ENCODE peak calls at places on chromosomes 2 and 18, in ten cellular contexts. One of them, this sample, is unnamed.

GRCh38 chr2:65164379-65165023 is 34.6 kb upstream of the RAB1A start:
- DNase-seq in HFFc6: no peak
- DNase-seq in NAMALWA: no peak
- DNase-seq in naive thymus-derived CD8-positive, alpha-beta T cell: no peak
- DNase-seq in NCI-H774: no peak
- DNase-seq in astrocyte: peak
- DNase-seq in gastrocnemius medialis: no peak
- DNase-seq in stimulated activated CD4-positive, alpha-beta T cell treated with anti-CD3 and anti-CD28 coated beads, TNF-alpha, amount 100 ng/mL, for 24 hours: no peak
- DNase-seq in CD8-positive, alpha-beta memory T cell: no peak
- DNase-seq in M059J: no peak
- DNase-seq in this sample: no peak

GRCh38 chr2:12854001-12854530 is 137.3 kb downstream of the TRIB2 start:
- DNase-seq in HFFc6: no peak
- DNase-seq in NAMALWA: no peak
- DNase-seq in naive thymus-derived CD8-positive, alpha-beta T cell: peak
- DNase-seq in NCI-H774: no peak
- DNase-seq in astrocyte: no peak
- DNase-seq in gastrocnemius medialis: no peak
- DNase-seq in stimulated activated CD4-positive, alpha-beta T cell treated with anti-CD3 and anti-CD28 coated beads, TNF-alpha, amount 100 ng/mL, for 24 hours: no peak
- DNase-seq in CD8-positive, alpha-beta memory T cell: no peak
- DNase-seq in M059J: no peak
- DNase-seq in this sample: no peak

GRCh38 chr18:8176554-8176953 is 432.7 kb upstream of the RAB12 start:
- DNase-seq in HFFc6: no peak
- DNase-seq in NAMALWA: no peak
- DNase-seq in naive thymus-derived CD8-positive, alpha-beta T cell: no peak
- DNase-seq in NCI-H774: no peak
- DNase-seq in astrocyte: no peak
- DNase-seq in gastrocnemius medialis: no peak
- DNase-seq in stimulated activated CD4-positive, alpha-beta T cell treated with anti-CD3 and anti-CD28 coated beads, TNF-alpha, amount 100 ng/mL, for 24 hours: no peak
- DNase-seq in CD8-positive, alpha-beta memory T cell: no peak
- DNase-seq in M059J: peak
- DNase-seq in this sample: no peak

GRCh38 chr2:71156531-71156930 is 26.1 kb downstream of the MPHOSPH10 start:
- DNase-seq in HFFc6: no peak
- DNase-seq in NAMALWA: peak
- DNase-seq in naive thymus-derived CD8-positive, alpha-beta T cell: no peak
- DNase-seq in NCI-H774: no peak
- DNase-seq in astrocyte: no peak
- DNase-seq in gastrocnemius medialis: no peak
- DNase-seq in stimulated activated CD4-positive, alpha-beta T cell treated with anti-CD3 and anti-CD28 coated beads, TNF-alpha, amount 100 ng/mL, for 24 hours: no peak
- DNase-seq in CD8-positive, alpha-beta memory T cell: no peak
- DNase-seq in M059J: peak
- DNase-seq in this sample: no peak

GRCh38 chr2:96163768-96164429 is 18.7 kb upstream of the DUSP2 start:
- DNase-seq in HFFc6: no peak
- DNase-seq in NAMALWA: peak
- DNase-seq in naive thymus-derived CD8-positive, alpha-beta T cell: peak
- DNase-seq in NCI-H774: no peak
- DNase-seq in astrocyte: no peak
- DNase-seq in gastrocnemius medialis: no peak
- DNase-seq in stimulated activated CD4-positive, alpha-beta T cell treated with anti-CD3 and anti-CD28 coated beads, TNF-alpha, amount 100 ng/mL, for 24 hours: peak
- DNase-seq in CD8-positive, alpha-beta memory T cell: peak
- DNase-seq in M059J: no peak
- DNase-seq in this sample: peak

GRCh38 chr2:66494708-66495107 is 59.8 kb downstream of the MEIS1 start:
- DNase-seq in HFFc6: peak
- DNase-seq in NAMALWA: no peak
- DNase-seq in naive thymus-derived CD8-positive, alpha-beta T cell: no peak
- DNase-seq in NCI-H774: no peak
- DNase-seq in astrocyte: peak
- DNase-seq in gastrocnemius medialis: peak
- DNase-seq in stimulated activated CD4-positive, alpha-beta T cell treated with anti-CD3 and anti-CD28 coated beads, TNF-alpha, amount 100 ng/mL, for 24 hours: no peak
- DNase-seq in CD8-positive, alpha-beta memory T cell: no peak
- DNase-seq in M059J: peak
- DNase-seq in this sample: no peak

GRCh38 chr2:7621018-7621814 is 704.0 kb downstream of the RNF144A start:
- DNase-seq in HFFc6: no peak
- DNase-seq in NAMALWA: no peak
- DNase-seq in naive thymus-derived CD8-positive, alpha-beta T cell: no peak
- DNase-seq in NCI-H774: no peak
- DNase-seq in astrocyte: no peak
- DNase-seq in gastrocnemius medialis: no peak
- DNase-seq in stimulated activated CD4-positive, alpha-beta T cell treated with anti-CD3 and anti-CD28 coated beads, TNF-alpha, amount 100 ng/mL, for 24 hours: no peak
- DNase-seq in CD8-positive, alpha-beta memory T cell: no peak
- DNase-seq in M059J: no peak
- DNase-seq in this sample: no peak

GRCh38 chr2:118980022-118980421 is 38.0 kb downstream of the MARCO start:
- DNase-seq in HFFc6: no peak
- DNase-seq in NAMALWA: no peak
- DNase-seq in naive thymus-derived CD8-positive, alpha-beta T cell: no peak
- DNase-seq in NCI-H774: no peak
- DNase-seq in astrocyte: no peak
- DNase-seq in gastrocnemius medialis: no peak
- DNase-seq in stimulated activated CD4-positive, alpha-beta T cell treated with anti-CD3 and anti-CD28 coated beads, TNF-alpha, amount 100 ng/mL, for 24 hours: no peak
- DNase-seq in CD8-positive, alpha-beta memory T cell: no peak
- DNase-seq in M059J: no peak
- DNase-seq in this sample: no peak

GRCh38 chr2:221529943-221530652 is 42.0 kb downstream of the EPHA4 start:
- DNase-seq in HFFc6: peak
- DNase-seq in NAMALWA: no peak
- DNase-seq in naive thymus-derived CD8-positive, alpha-beta T cell: no peak
- DNase-seq in NCI-H774: peak
- DNase-seq in astrocyte: peak
- DNase-seq in gastrocnemius medialis: no peak
- DNase-seq in stimulated activated CD4-positive, alpha-beta T cell treated with anti-CD3 and anti-CD28 coated beads, TNF-alpha, amount 100 ng/mL, for 24 hours: no peak
- DNase-seq in CD8-positive, alpha-beta memory T cell: peak
- DNase-seq in M059J: peak
- DNase-seq in this sample: no peak

GRCh38 chr2:30206461-30207430 is 24.6 kb upstream of the LBH start:
- DNase-seq in HFFc6: no peak
- DNase-seq in NAMALWA: no peak
- DNase-seq in naive thymus-derived CD8-positive, alpha-beta T cell: no peak
- DNase-seq in NCI-H774: no peak
- DNase-seq in astrocyte: no peak
- DNase-seq in gastrocnemius medialis: no peak
- DNase-seq in stimulated activated CD4-positive, alpha-beta T cell treated with anti-CD3 and anti-CD28 coated beads, TNF-alpha, amount 100 ng/mL, for 24 hours: no peak
- DNase-seq in CD8-positive, alpha-beta memory T cell: no peak
- DNase-seq in M059J: no peak
- DNase-seq in this sample: no peak

GRCh38 chr2:99784946-99785345 is 295.1 kb upstream of the REV1 start:
- DNase-seq in HFFc6: no peak
- DNase-seq in NAMALWA: no peak
- DNase-seq in naive thymus-derived CD8-positive, alpha-beta T cell: no peak
- DNase-seq in NCI-H774: no peak
- DNase-seq in astrocyte: no peak
- DNase-seq in gastrocnemius medialis: no peak
- DNase-seq in stimulated activated CD4-positive, alpha-beta T cell treated with anti-CD3 and anti-CD28 coated beads, TNF-alpha, amount 100 ng/mL, for 24 hours: no peak
- DNase-seq in CD8-positive, alpha-beta memory T cell: no peak
- DNase-seq in M059J: no peak
- DNase-seq in this sample: no peak

GRCh38 chr2:85838181-85838580 is 50.6 kb downstream of the ST3GAL5 start:
- DNase-seq in HFFc6: no peak
- DNase-seq in NAMALWA: no peak
- DNase-seq in naive thymus-derived CD8-positive, alpha-beta T cell: no peak
- DNase-seq in NCI-H774: no peak
- DNase-seq in astrocyte: no peak
- DNase-seq in gastrocnemius medialis: no peak
- DNase-seq in stimulated activated CD4-positive, alpha-beta T cell treated with anti-CD3 and anti-CD28 coated beads, TNF-alpha, amount 100 ng/mL, for 24 hours: no peak
- DNase-seq in CD8-positive, alpha-beta memory T cell: no peak
- DNase-seq in M059J: peak
- DNase-seq in this sample: no peak

GRCh38 chr2:226758886-226759660 is 40.5 kb downstream of the IRS1 start:
- DNase-seq in HFFc6: peak
- DNase-seq in NAMALWA: peak
- DNase-seq in naive thymus-derived CD8-positive, alpha-beta T cell: no peak
- DNase-seq in NCI-H774: no peak
- DNase-seq in astrocyte: peak
- DNase-seq in gastrocnemius medialis: no peak
- DNase-seq in stimulated activated CD4-positive, alpha-beta T cell treated with anti-CD3 and anti-CD28 coated beads, TNF-alpha, amount 100 ng/mL, for 24 hours: no peak
- DNase-seq in CD8-positive, alpha-beta memory T cell: no peak
- DNase-seq in M059J: peak
- DNase-seq in this sample: no peak

GRCh38 chr2:148048475-148049221 is 27.8 kb downstream of the MBD5 start:
- DNase-seq in HFFc6: no peak
- DNase-seq in NAMALWA: peak
- DNase-seq in naive thymus-derived CD8-positive, alpha-beta T cell: no peak
- DNase-seq in NCI-H774: no peak
- DNase-seq in astrocyte: peak
- DNase-seq in gastrocnemius medialis: no peak
- DNase-seq in stimulated activated CD4-positive, alpha-beta T cell treated with anti-CD3 and anti-CD28 coated beads, TNF-alpha, amount 100 ng/mL, for 24 hours: no peak
- DNase-seq in CD8-positive, alpha-beta memory T cell: no peak
- DNase-seq in M059J: peak
- DNase-seq in this sample: no peak

GRCh38 chr2:20439193-20439475 is 7.7 kb upstream of the RHOB start:
- DNase-seq in HFFc6: no peak
- DNase-seq in NAMALWA: no peak
- DNase-seq in naive thymus-derived CD8-positive, alpha-beta T cell: no peak
- DNase-seq in NCI-H774: no peak
- DNase-seq in astrocyte: no peak
- DNase-seq in gastrocnemius medialis: no peak
- DNase-seq in stimulated activated CD4-positive, alpha-beta T cell treated with anti-CD3 and anti-CD28 coated beads, TNF-alpha, amount 100 ng/mL, for 24 hours: no peak
- DNase-seq in CD8-positive, alpha-beta memory T cell: no peak
- DNase-seq in M059J: peak
- DNase-seq in this sample: no peak

GRCh38 chr2:15555839-15556238 is 5.3 kb downstream of the NBAS start:
- DNase-seq in HFFc6: no peak
- DNase-seq in NAMALWA: no peak
- DNase-seq in naive thymus-derived CD8-positive, alpha-beta T cell: no peak
- DNase-seq in NCI-H774: no peak
- DNase-seq in astrocyte: no peak
- DNase-seq in gastrocnemius medialis: no peak
- DNase-seq in stimulated activated CD4-positive, alpha-beta T cell treated with anti-CD3 and anti-CD28 coated beads, TNF-alpha, amount 100 ng/mL, for 24 hours: no peak
- DNase-seq in CD8-positive, alpha-beta memory T cell: no peak
- DNase-seq in M059J: no peak
- DNase-seq in this sample: no peak

GRCh38 chr2:46460241-46460921 is 19.0 kb upstream of the TMEM247 start:
- DNase-seq in HFFc6: no peak
- DNase-seq in NAMALWA: no peak
- DNase-seq in naive thymus-derived CD8-positive, alpha-beta T cell: no peak
- DNase-seq in NCI-H774: no peak
- DNase-seq in astrocyte: no peak
- DNase-seq in gastrocnemius medialis: no peak
- DNase-seq in stimulated activated CD4-positive, alpha-beta T cell treated with anti-CD3 and anti-CD28 coated beads, TNF-alpha, amount 100 ng/mL, for 24 hours: no peak
- DNase-seq in CD8-positive, alpha-beta memory T cell: no peak
- DNase-seq in M059J: no peak
- DNase-seq in this sample: no peak

GRCh38 chr2:20633794-20634259 is 17.1 kb downstream of the HS1BP3 start:
- DNase-seq in HFFc6: no peak
- DNase-seq in NAMALWA: no peak
- DNase-seq in naive thymus-derived CD8-positive, alpha-beta T cell: no peak
- DNase-seq in NCI-H774: peak
- DNase-seq in astrocyte: no peak
- DNase-seq in gastrocnemius medialis: no peak
- DNase-seq in stimulated activated CD4-positive, alpha-beta T cell treated with anti-CD3 and anti-CD28 coated beads, TNF-alpha, amount 100 ng/mL, for 24 hours: no peak
- DNase-seq in CD8-positive, alpha-beta memory T cell: no peak
- DNase-seq in M059J: no peak
- DNase-seq in this sample: no peak

This sample was measured in T-cell.